ENCODE peak calls at places on chromosomes 2 and 18, in seven cellular contexts. J is bronchial epithelial cell, N is AG04450, D is AG10803, T is cardiac muscle cell, F is MM.1S, E is dorsolateral prefrontal cortex. Y is an unnamed sample.

GRCh38 chr2:22011048-22011447 is 887.3 kb downstream of the TDRD15 start:
- DNase-seq in E (no peak), F (no peak), J (no peak), N (no peak), T (no peak), D (no peak), Y (no peak)

GRCh38 chr18:74326238-74326637 is 10.6 kb downstream of the C18orf63 start:
- DNase-seq in D (no peak), N (no peak), E (no peak), J (no peak), F (no peak), T (no peak), Y (no peak)

GRCh38 chr18:79404567-79404910 is 8.8 kb downstream of the NFATC1 start:
- DNase-seq in J (no peak), T (no peak), E (no peak), F (no peak), N (no peak), D (no peak), Y (no peak)

GRCh38 chr2:27320958-27321543 is 1.8 kb downstream of the MPV17 start:
- DNase-seq in E (no peak), N (peak; percentile 96), J (peak; percentile 98), T (peak; percentile 97), F (no peak), D (peak; percentile 98), Y (peak; percentile 90)

GRCh38 chr18:79621501-79621900 is 58.1 kb upstream of the CTDP1 start:
- DNase-seq in T (no peak), F (no peak), E (no peak), J (no peak), N (no peak), D (no peak), Y (no peak)

GRCh38 chr2:111121873-111122630 is 1.3 kb downstream of the BCL2L11 start:
- DNase-seq in T (peak; percentile 94), F (peak; percentile 93), D (peak; percentile 85), N (peak; percentile 55), E (peak; percentile 81), J (peak; percentile 70), Y (peak; percentile 92)

GRCh38 chr2:175965773-175966172 is 36.3 kb downstream of the LNPK start:
- DNase-seq in E (no peak), T (no peak), D (no peak), N (no peak), J (no peak), F (no peak), Y (no peak)

GRCh38 chr2:25701801-25702200 is 28.4 kb upstream of the DTNB start:
- DNase-seq in N (no peak), D (no peak), E (no peak), J (no peak), T (no peak), F (no peak), Y (no peak)

GRCh38 chr2:25438793-25439192 is 97.1 kb upstream of the DNMT3A start:
- DNase-seq in J (no peak), D (no peak), T (no peak), N (no peak), F (no peak), E (no peak), Y (no peak)

GRCh38 chr2:33226546-33226945 is 249.9 kb upstream of the RASGRP3 start:
- DNase-seq in N (no peak), T (no peak), J (no peak), F (no peak), E (no peak), D (no peak), Y (no peak)

GRCh38 chr18:31977270-31977872 is 34.4 kb upstream of the TRAPPC8 start:
- DNase-seq in J (peak; percentile 29), D (peak; percentile 60), N (peak; percentile 27), E (no peak), T (peak; percentile 66), F (peak; percentile 63), Y (peak; percentile 43)

GRCh38 chr18:22434973-22435608 is 17.4 kb upstream of the CTAGE1 start:
- DNase-seq in N (peak; percentile 39), E (no peak), D (peak; percentile 74), F (no peak), J (peak; percentile 96), T (peak; percentile 58), Y (no peak)

GRCh38 chr2:24926602-24927252 is 6.7 kb upstream of the ADCY3 start:
- DNase-seq in F (no peak), D (peak; percentile 61), T (peak; percentile 57), E (no peak), N (no peak), J (peak; percentile 39), Y (no peak)

GRCh38 chr18:58091099-58091611 is 47.1 kb downstream of the NEDD4L start:
- DNase-seq in D (no peak), E (no peak), J (peak; percentile 87), T (no peak), F (peak; percentile 25), N (no peak), Y (peak; percentile 71)

GRCh38 chr18:41954827-41955613 is at the start of gene PIK3C3:
- DNase-seq in E (peak; percentile 96), J (peak; percentile 94), T (peak; percentile 99), F (peak; percentile 98), D (peak; percentile 98), N (peak; percentile 96), Y (peak; percentile 94)
- TF ChIP-seq CTCF in E (no peak), J (no peak), T (no peak), F (no peak), D (no peak), N (no peak), Y (no peak)

DNA sequence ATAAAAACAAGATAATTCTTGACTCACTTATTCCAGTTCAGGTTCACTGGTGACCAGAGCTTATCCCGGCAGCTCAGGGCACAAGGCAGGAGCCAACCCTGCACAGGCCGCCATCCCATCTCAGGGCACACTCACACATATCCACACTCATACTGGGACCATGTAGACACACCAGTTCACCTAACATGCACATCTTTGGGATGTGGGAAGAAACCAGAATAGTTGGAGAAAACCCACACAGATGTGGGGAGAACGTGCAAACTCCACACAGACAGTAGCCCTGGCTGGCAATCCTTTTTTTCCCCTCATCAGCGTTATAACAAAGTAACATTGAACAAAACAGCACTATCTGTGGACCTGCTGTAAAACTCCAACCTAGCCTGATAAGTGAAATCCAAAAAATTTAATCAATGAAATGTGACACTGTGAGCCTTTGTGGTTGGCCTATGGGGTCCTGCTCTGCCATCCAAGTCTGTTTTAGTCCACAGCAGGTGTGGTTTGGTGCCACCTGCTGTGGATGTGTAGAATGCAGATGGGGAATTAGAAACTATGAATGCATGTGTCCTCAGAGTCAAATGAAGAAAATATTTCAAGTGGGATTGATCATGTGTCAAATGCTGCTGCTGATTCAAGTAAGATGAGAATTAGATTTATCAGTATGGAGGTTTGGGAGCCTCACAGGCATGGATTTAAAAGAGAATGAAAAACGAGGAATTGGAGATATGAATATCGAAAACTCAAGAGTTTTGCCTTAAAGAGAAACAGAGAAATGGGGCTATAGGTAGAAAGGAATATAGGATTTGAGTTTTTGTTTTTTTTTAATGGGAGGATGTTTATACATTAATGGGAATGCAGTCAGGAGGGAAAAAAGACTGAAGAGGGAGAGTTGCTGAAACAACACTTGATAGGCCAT is 47.0 kb downstream of the UGP2 start:
- DNase-seq in E (peak; percentile 39), J (peak; percentile 39), F (peak; percentile 59), N (no peak), D (peak; percentile 42), T (peak; percentile 50), Y (peak; percentile 59)
- TF ChIP-seq CTCF in E (peak; percentile 65), J (peak; percentile 62), F (peak; percentile 88), N (peak; percentile 82), D (peak; percentile 77), T (peak; percentile 63), Y (peak; percentile 76)

GRCh38 chr2:121387591-121388325 is 102.8 kb upstream of the TFCP2L1 start:
- DNase-seq in T (no peak), E (no peak), D (peak; percentile 6), F (no peak), J (no peak), N (no peak), Y (no peak)

GRCh38 chr2:121377676-121378075 is 92.7 kb upstream of the TFCP2L1 start:
- DNase-seq in T (no peak), D (peak; percentile 38), E (no peak), J (no peak), N (no peak), F (no peak), Y (no peak)

GRCh38 chr2:121386102-121386501 is 101.1 kb upstream of the TFCP2L1 start:
- DNase-seq in N (no peak), J (no peak), E (no peak), T (no peak), D (no peak), F (no peak), Y (no peak)

GRCh38 chr2:121386707-121387106 is 101.7 kb upstream of the TFCP2L1 start:
- DNase-seq in E (no peak), F (no peak), D (peak; percentile 44), J (peak; percentile 51), N (no peak), T (peak; percentile 54), Y (no peak)

DNA sequence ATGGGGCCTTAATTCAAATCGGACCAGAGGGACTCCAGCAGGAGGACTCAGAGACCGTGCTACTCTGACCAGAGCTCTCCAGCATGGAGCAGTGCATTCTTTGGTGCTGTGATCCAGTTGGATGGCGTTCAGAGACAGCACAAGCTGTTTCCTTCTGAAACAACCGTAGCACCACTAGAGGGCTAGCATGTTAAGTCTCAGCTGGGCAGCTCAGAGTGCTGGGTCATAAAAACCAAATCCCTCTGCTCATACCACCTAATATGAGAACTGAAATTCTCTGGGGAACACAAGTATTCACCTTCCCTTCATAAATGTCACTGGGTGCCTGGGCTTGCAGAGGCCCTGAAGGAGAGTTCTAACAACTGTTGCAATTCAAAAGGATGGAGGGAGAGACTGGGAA is 97.7 kb upstream of the TFCP2L1 start:
- DNase-seq in D (no peak), T (no peak), E (no peak), J (no peak), N (no peak), F (no peak), Y (no peak)
- TF ChIP-seq CTCF in D (no peak), T (peak; percentile 10), E (no peak), J (peak; percentile 17), N (peak; percentile 39), F (no peak), Y (no peak)

GRCh38 chr2:232029336-232029735 is 67.8 kb downstream of the DIS3L2 start:
- DNase-seq in D (no peak), J (no peak), N (no peak), E (no peak), F (no peak), T (no peak), Y (no peak)

GRCh38 chr2:232028631-232029030 is 67.1 kb downstream of the DIS3L2 start:
- DNase-seq in F (peak; percentile 42), T (peak; percentile 61), J (no peak), E (no peak), D (peak; percentile 62), N (no peak), Y (no peak)

GRCh38 chr2:232027530-232027929 is 66.0 kb downstream of the DIS3L2 start:
- DNase-seq in F (no peak), J (no peak), E (no peak), N (no peak), T (no peak), D (no peak), Y (no peak)

GRCh38 chr2:232028071-232028470 is 66.6 kb downstream of the DIS3L2 start:
- DNase-seq in D (no peak), T (no peak), J (no peak), N (no peak), F (no peak), E (no peak), Y (no peak)

DNA sequence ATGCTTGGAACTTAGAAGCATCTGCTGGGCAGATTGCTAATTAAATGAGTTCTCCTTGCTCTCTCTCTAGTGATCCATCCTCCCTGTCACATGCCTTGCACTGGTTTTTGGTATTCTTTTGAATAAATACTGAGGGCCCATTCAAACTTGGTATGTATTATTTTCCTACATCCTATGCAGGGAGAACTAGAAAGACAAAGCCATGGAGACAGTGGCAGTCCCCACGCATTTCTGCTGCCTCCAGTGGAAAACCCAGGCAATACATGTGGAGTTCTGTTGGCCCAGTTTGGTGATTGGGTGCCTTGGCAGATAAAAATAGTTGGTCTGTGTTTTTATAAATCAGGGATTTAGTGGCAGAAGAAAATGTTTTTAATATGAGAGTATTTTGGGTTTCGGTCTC is 68.7 kb downstream of the DIS3L2 start:
- DNase-seq in J (no peak), N (no peak), D (no peak), T (no peak), E (no peak), F (no peak), Y (no peak)
- TF ChIP-seq CTCF in J (no peak), N (peak; percentile 22), D (peak; percentile 23), T (peak; percentile 18), E (no peak), F (peak; percentile 11), Y (peak; percentile 18)